ENCODE peak calls at places on chromosomes 3 and 15, in eight cellular contexts. C, N, W, Z, B, O, M and V are unnamed samples.

GRCh38 chr3:80252113-80252512 is 484.3 kb upstream of the ROBO1 start:
- DNase-seq in O (no peak), W (no peak), M (no peak), C (no peak), Z (no peak), B (no peak), N (no peak), V (no peak)

GRCh38 chr3:188900421-188900941 is 271.3 kb upstream of the TPRG1 start:
- DNase-seq in C (no peak), W (no peak), O (no peak), Z (no peak), B (peak), M (no peak), N (no peak), V (no peak)

GRCh38 chr3:50617096-50617791 is at the start of gene MAPKAPK3:
- DNase-seq in B (no peak), N (no peak), Z (no peak), C (no peak), W (no peak), M (no peak), O (no peak), V (peak)

GRCh38 chr3:46849098-46849631 is 14.1 kb downstream of the MYL3 start:
- DNase-seq in Z (no peak), O (no peak), B (no peak), N (no peak), W (no peak), C (no peak), M (no peak), V (no peak)

GRCh38 chr3:154324919-154325318 is 632 bp upstream of the DHX36 start:
- DNase-seq in Z (no peak), N (no peak), B (peak), O (no peak), M (no peak), C (no peak), W (no peak), V (no peak)

GRCh38 chr3:126180477-126181397 is at the start of gene ALDH1L1:
- DNase-seq in Z (peak), B (no peak), M (no peak), O (no peak), W (no peak), N (no peak), C (no peak), V (no peak)

GRCh38 chr15:85600001-85600400 is 194.7 kb downstream of the KLHL25 start:
- DNase-seq in M (no peak), N (no peak), O (no peak), C (no peak), Z (no peak), B (no peak), W (no peak), V (no peak)

GRCh38 chr15:93414576-93415231 is 325.7 kb upstream of the RGMA start:
- DNase-seq in M (no peak), B (no peak), C (no peak), N (no peak), Z (no peak), W (no peak), O (no peak), V (no peak)

GRCh38 chr3:98095870-98096269 is 8.9 kb downstream of the OR5AC2 start:
- DNase-seq in C (no peak), W (no peak), N (no peak), Z (no peak), M (no peak), O (no peak), B (peak), V (no peak)